ENCODE peak calls at places on chromosomes 13 and 19, in nine cellular contexts. B is AG08395; C is DMS153; M is Right ventricle myocardium superior; A is AG20443; P is NCI-H69; G is NCI-H774; N is lower lobe of right lung; U is activated T-helper 2 cell treated with anti-CD3 and anti-CD28 coated beads, Interferon-gamma antibody, Interleukin-2, Interleukin-4, amounts not matched to agents 10 μg/mL and 5 μg/mL and 100 μg/mL, durations not matched to agents 14 hours and 24 hours and 36 hours. I is an unnamed sample.

GRCh38 chr19:17488593-17489391 is 18.5 kb downstream of the SLC27A1 start:
- DNase-seq in B (no peak), C (no peak), M (peak), A (no peak), P (peak), G (peak), N (peak), U (peak), I (no peak)

GRCh38 chr13:21310220-21310619 is 133.8 kb downstream of the MRPL57 start:
- DNase-seq in B (no peak), C (no peak), M (no peak), A (no peak), P (no peak), G (no peak), N (no peak), U (no peak), I (no peak)

GRCh38 chr13:84683448-84683847 is 801.2 kb upstream of the SLITRK1 start:
- DNase-seq in B (no peak), C (no peak), M (no peak), A (no peak), P (no peak), G (no peak), N (no peak), U (no peak), I (no peak)

GRCh38 chr19:22600690-22601648 is 33.2 kb upstream of the ZNF492 start:
- DNase-seq in B (no peak), C (no peak), M (no peak), A (no peak), P (no peak), G (no peak), N (no peak), U (no peak), I (no peak)

GRCh38 chr13:58907347-58907746 is 1256.4 kb downstream of the DIAPH3 start:
- DNase-seq in B (no peak), C (no peak), M (no peak), A (no peak), P (no peak), G (no peak), N (no peak), U (no peak), I (no peak)

GRCh38 chr13:109297628-109298027 is 488.8 kb downstream of the IRS2 start:
- DNase-seq in B (peak), C (no peak), M (no peak), A (peak), P (no peak), G (no peak), N (no peak), U (no peak), I (no peak)

GRCh38 chr19:13872695-13873389 is 4.1 kb upstream of the NANOS3 start:
- DNase-seq in B (peak), C (no peak), M (no peak), A (peak), P (no peak), G (peak), N (no peak), U (no peak), I (no peak)

GRCh38 chr13:97640236-97640635 is 206.3 kb downstream of the RAP2A start:
- DNase-seq in B (no peak), C (no peak), M (no peak), A (no peak), P (no peak), G (no peak), N (no peak), U (no peak), I (no peak)

I was measured in 8988T.